ENCODE peak calls at places on chromosome 7, in nine cellular contexts. P is PC-3, O is hepatocyte, J is HCT116, K is neural progenitor cell, A is OCI-LY7, R is SK-N-SH, E is MM.1S, D is GM23338. G is an unnamed sample.

GRCh38 chr7:7146837-7147236 is 35.5 kb upstream of the C1GALT1 start:
- DNase-seq in P (no peak), O (no peak), J (no peak), K (no peak), A (no peak), R (no peak), E (no peak), D (no peak), G (no peak)

GRCh38 chr7:20021834-20022233 is 195.3 kb downstream of the MACC1 start:
- DNase-seq in P (no peak), O (no peak), J (no peak), K (no peak), A (no peak), R (no peak), E (peak; percentile 72), D (no peak), G (peak; percentile 4)

GRCh38 chr7:54349259-54349658 is 192.9 kb upstream of the VSTM2A start:
- DNase-seq in P (peak; percentile 52), O (no peak), J (no peak), K (no peak), A (no peak), R (no peak), E (no peak), D (no peak), G (no peak)

GRCh38 chr7:110921478-110922210 is 169.3 kb upstream of the LRRN3 start:
- DNase-seq in P (no peak), O (no peak), J (no peak), K (no peak), A (no peak), R (no peak), E (no peak), D (no peak), G (peak; percentile 39)

GRCh38 chr7:151901313-151901669 is 24.4 kb upstream of the PRKAG2 start:
- DNase-seq in P (no peak), O (no peak), J (no peak), K (no peak), A (no peak), R (no peak), E (no peak), D (no peak), G (no peak)

GRCh38 chr7:41869091-41869490 is 166.2 kb upstream of the INHBA start:
- DNase-seq in P (peak; percentile 60), O (no peak), J (no peak), K (no peak), A (no peak), R (no peak), E (no peak), D (no peak), G (peak; percentile 82)

GRCh38 chr7:67542916-67543315 is 546.3 kb downstream of the TYW1 start:
- DNase-seq in P (no peak), O (no peak), J (no peak), K (no peak), A (no peak), R (no peak), E (no peak), D (no peak), G (no peak)

GRCh38 chr7:1112625-1113547 is 25.0 kb downstream of the GPER1 start:
- DNase-seq in P (no peak), O (no peak), J (no peak), K (no peak), A (no peak), R (no peak), E (no peak), D (no peak), G (no peak)

GRCh38 chr7:4895766-4896165 is 12.2 kb upstream of the RADIL start:
- DNase-seq in P (no peak), O (no peak), J (no peak), K (no peak), A (no peak), R (no peak), E (no peak), D (no peak), G (no peak)

GRCh38 chr7:51647931-51648351 is 331.3 kb upstream of the COBL start:
- DNase-seq in P (no peak), O (peak; percentile 87), J (no peak), K (peak; percentile 54), A (no peak), R (peak; percentile 36), E (no peak), D (peak; percentile 11), G (no peak)

GRCh38 chr7:156148995-156149394 is 336.7 kb upstream of the SHH start:
- DNase-seq in P (no peak), O (no peak), J (no peak), K (no peak), A (no peak), R (no peak), E (no peak), D (no peak), G (no peak)

GRCh38 chr7:107622429-107622828 is 38.2 kb upstream of the SLC26A4 start:
- DNase-seq in P (peak; percentile 62), O (peak; percentile 18), J (no peak), K (no peak), A (no peak), R (no peak), E (no peak), D (no peak), G (peak; percentile 90)

GRCh38 chr7:128398016-128398840 is 11.6 kb downstream of the IMPDH1 start:
- DNase-seq in P (peak; percentile 65), O (peak; percentile 69), J (no peak), K (peak; percentile 66), A (peak; percentile 24), R (peak; percentile 90), E (no peak), D (peak; percentile 85), G (peak; percentile 61)

GRCh38 chr7:47266131-47266706 is 315.7 kb downstream of the TNS3 start:
- DNase-seq in P (peak; percentile 80), O (peak; percentile 89), J (peak; percentile 32), K (peak; percentile 79), A (peak; percentile 67), R (peak; percentile 83), E (peak; percentile 39), D (peak; percentile 77), G (peak; percentile 76)

GRCh38 chr7:97126483-97127171 is 9.1 kb downstream of the SDHAF3 start:
- DNase-seq in P (no peak), O (peak; percentile 16), J (no peak), K (peak; percentile 73), A (no peak), R (no peak), E (no peak), D (peak; percentile 68), G (no peak)

DNA sequence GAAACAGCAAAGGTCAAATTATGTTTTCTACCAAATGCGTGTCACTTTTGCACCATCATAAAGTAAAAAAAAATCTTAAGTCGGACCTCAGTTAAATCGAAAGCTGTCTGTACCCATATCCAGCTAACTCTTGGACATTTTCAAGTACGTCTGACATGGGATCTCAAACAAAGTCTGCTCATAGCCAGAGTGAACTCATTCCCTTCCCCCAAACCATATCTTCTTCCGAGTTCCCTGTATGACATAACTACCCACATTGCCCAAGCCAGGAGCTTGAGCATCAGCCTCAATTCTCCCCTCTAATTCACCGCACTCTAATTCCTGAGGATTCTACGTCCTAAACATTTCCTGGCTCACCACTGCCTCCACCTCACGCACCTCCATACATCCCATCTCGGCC is 44.8 kb upstream of the TARP start:
- DNase-seq in P (no peak), O (no peak), J (no peak), K (no peak), A (no peak), R (no peak), E (no peak), D (no peak), G (no peak)
- TF ChIP-seq EZH2phosphoT487 in P (no peak), O (no peak), J (no peak), K (no peak), A (no peak), R (no peak), E (no peak), D (no peak), G (no peak)

GRCh38 chr7:117088623-117089199 is 135.4 kb downstream of the ST7 start:
- DNase-seq in P (no peak), O (no peak), J (no peak), K (no peak), A (no peak), R (no peak), E (no peak), D (no peak), G (no peak)
- H3K79me2 ChIP-seq in P (no peaks in the 10 kb centered on the region), O (peaks cover 43% of the 10 kb centered on the region), J (no peaks in the 10 kb centered on the region), K (no peaks in the 10 kb centered on the region), A (no peaks in the 10 kb centered on the region), R (no peaks in the 10 kb centered on the region), E (peaks cover 4% of the 10 kb centered on the region), D (peaks cover 4% of the 10 kb centered on the region), G (peaks cover 58% of the 10 kb centered on the region)

GRCh38 chr7:116032886-116033285 is 2.3 kb upstream of the TFEC start:
- DNase-seq in P (no peak), O (no peak), J (no peak), K (no peak), A (no peak), R (no peak), E (no peak), D (no peak), G (no peak)
- H3K4me2 ChIP-seq in P (no peak overlapping the region), O (no peak overlapping the region), J (no peak overlapping the region), K (no peak overlapping the region), A (no peak overlapping the region), R (no peak overlapping the region), E (no peak overlapping the region), D (no peak overlapping the region), G (no peak overlapping the region)

GRCh38 chr7:28362812-28363211 is 49.5 kb upstream of the CREB5 start:
- DNase-seq in P (peak; percentile 25), O (no peak), J (no peak), K (no peak), A (no peak), R (no peak), E (no peak), D (peak; percentile 27), G (peak; percentile 16)

GRCh38 chr7:28364082-28364481 is 48.2 kb upstream of the CREB5 start:
- DNase-seq in P (peak; percentile 50), O (no peak), J (no peak), K (no peak), A (no peak), R (no peak), E (no peak), D (peak; percentile 52), G (no peak)

GRCh38 chr7:28356619-28357018 is 55.7 kb upstream of the CREB5 start:
- DNase-seq in P (no peak), O (no peak), J (no peak), K (no peak), A (no peak), R (peak; percentile 61), E (no peak), D (no peak), G (no peak)

GRCh38 chr7:28358423-28358868 is 53.9 kb upstream of the CREB5 start:
- DNase-seq in P (peak; percentile 93), O (no peak), J (peak; percentile 59), K (no peak), A (no peak), R (no peak), E (no peak), D (peak; percentile 41), G (peak; percentile 96)

GRCh38 chr7:28360739-28361138 is 51.6 kb upstream of the CREB5 start:
- DNase-seq in P (peak; percentile 22), O (no peak), J (no peak), K (peak; percentile 26), A (peak; percentile 10), R (peak; percentile 34), E (no peak), D (peak; percentile 41), G (no peak)
- TF ChIP-seq EZH2phosphoT487 in P (no peak), O (no peak), J (no peak), K (no peak), A (no peak), R (no peak), E (no peak), D (no peak), G (no peak)